ENCODE peak calls at places on chromosomes 12 and 14, in seven cellular contexts. K is activated T-helper 1 cell treated with anti-CD3 and anti-CD28 coated beads, Interleukin-2, amount 50 U/mL, for 16 hours; T is T-cell; Y is GM04503; O is EL; W is germinal center; S is right atrium auricular region. B is an unnamed sample.

GRCh38 chr12:24360907-24361306 is 411.4 kb upstream of the SOX5 start:
- DNase-seq in K (no peak), T (no peak), Y (no peak), O (peak; percentile 7), W (no peak), S (no peak), B (no peak)

GRCh38 chr14:94536836-94537235 is 24.4 kb upstream of the SERPINA4 start:
- DNase-seq in K (no peak), T (no peak), Y (no peak), O (peak; percentile 25), W (peak; percentile 60), S (no peak), B (peak; percentile 93)

GRCh38 chr12:55074771-55075170 is 51.4 kb upstream of the OR9K2 start:
- DNase-seq in K (no peak), T (no peak), Y (no peak), O (no peak), W (peak; percentile 44), S (no peak), B (peak; percentile 45)

GRCh38 chr12:99009654-99010296 is 364.7 kb downstream of the APAF1 start:
- DNase-seq in K (no peak), T (no peak), Y (no peak), O (no peak), W (no peak), S (no peak), B (no peak)

GRCh38 chr12:53207042-53207441 is at the start of gene ITGB7:
- DNase-seq in K (peak; percentile 37), T (peak; percentile 67), Y (no peak), O (no peak), W (peak; percentile 81), S (no peak), B (peak; percentile 93)

GRCh38 chr12:121093487-121093891 is 39.2 kb upstream of the P2RX7 start:
- DNase-seq in K (no peak), T (no peak), Y (no peak), O (no peak), W (no peak), S (peak; percentile 44), B (no peak)

GRCh38 chr12:8784464-8784863 is 38.0 kb upstream of the A2ML1 start:
- DNase-seq in K (no peak), T (no peak), Y (no peak), O (no peak), W (no peak), S (peak; percentile 16), B (no peak)

GRCh38 chr14:104766863-104767633 is 14.1 kb downstream of the SIVA1 start:
- DNase-seq in K (no peak), T (no peak), Y (no peak), O (no peak), W (no peak), S (no peak), B (no peak)

GRCh38 chr12:124677552-124678356 is 110.3 kb upstream of the NCOR2 start:
- DNase-seq in K (no peak), T (no peak), Y (no peak), O (no peak), W (no peak), S (no peak), B (no peak)

GRCh38 chr12:5305425-5305824 is 126.5 kb upstream of the NTF3 start:
- DNase-seq in K (no peak), T (no peak), Y (no peak), O (no peak), W (no peak), S (no peak), B (no peak)

GRCh38 chr14:76917158-76917596 is 91.0 kb downstream of the LRRC74A start:
- DNase-seq in K (no peak), T (no peak), Y (no peak), O (peak; percentile 79), W (no peak), S (peak; percentile 81), B (peak; percentile 62)

GRCh38 chr14:70780396-70781075 is 28.8 kb downstream of the MAP3K9 start:
- DNase-seq in K (no peak), T (no peak), Y (no peak), O (no peak), W (peak; percentile 74), S (no peak), B (peak; percentile 95)

GRCh38 chr12:6288235-6288634 is 22.2 kb upstream of the PLEKHG6 start:
- DNase-seq in K (no peak), T (no peak), Y (no peak), O (peak; percentile 53), W (no peak), S (no peak), B (no peak)

GRCh38 chr12:92503977-92504966 is 198.5 kb upstream of the PLEKHG7 start:
- DNase-seq in K (no peak), T (no peak), Y (no peak), O (no peak), W (no peak), S (peak; percentile 63), B (no peak)

GRCh38 chr14:105061428-105062047 is 3.7 kb downstream of the GPR132 start:
- DNase-seq in K (no peak), T (peak; percentile 38), Y (no peak), O (no peak), W (no peak), S (no peak), B (no peak)

GRCh38 chr14:101903111-101903561 is 61.2 kb upstream of the DYNC1H1 start:
- DNase-seq in K (no peak), T (no peak), Y (no peak), O (no peak), W (no peak), S (no peak), B (no peak)

GRCh38 chr12:94266390-94266789 is 118.0 kb downstream of the PLXNC1 start:
- DNase-seq in K (no peak), T (no peak), Y (peak; percentile 34), O (no peak), W (no peak), S (no peak), B (no peak)

GRCh38 chr12:14260011-14260993 is 105.2 kb upstream of the ATF7IP start:
- DNase-seq in K (no peak), T (no peak), Y (peak; percentile 77), O (peak; percentile 97), W (no peak), S (peak; percentile 97), B (no peak)

GRCh38 chr14:67602995-67603545 is 3.0 kb upstream of the PIGH start:
- DNase-seq in K (no peak), T (no peak), Y (no peak), O (no peak), W (peak; percentile 35), S (no peak), B (peak; percentile 87)

GRCh38 chr14:54839681-54840080 is 62.9 kb downstream of the GCH1 start:
- DNase-seq in K (no peak), T (no peak), Y (no peak), O (no peak), W (no peak), S (peak; percentile 73), B (no peak)

GRCh38 chr14:49196327-49196726 is 389.9 kb downstream of the RPS29 start:
- DNase-seq in K (no peak), T (no peak), Y (no peak), O (no peak), W (no peak), S (no peak), B (no peak)

GRCh38 chr14:64507376-64508156 is 3.0 kb downstream of the ZBTB1 start:
- DNase-seq in K (no peak), T (no peak), Y (no peak), O (no peak), W (no peak), S (no peak), B (peak; percentile 75)

GRCh38 chr12:109757671-109758265 is 44.1 kb downstream of the FAM222A start:
- DNase-seq in K (no peak), T (no peak), Y (no peak), O (no peak), W (no peak), S (no peak), B (no peak)

B was measured in Karpas-422.